ENCODE peak calls at places on chromosome 15, in eight cellular contexts. K, A, M, L, H, N, I and G are unnamed samples. For H3K27me3, the result is how much of the 10 kb centered on the place peaks cover.

GRCh38 chr15:58179206-58179605 is 41.0 kb downstream of the AQP9 start:
- DNase-seq in A (peak), K (no peak), H (no peak), I (no peak), L (no peak), N (no peak), M (no peak), G (no peak)

GRCh38 chr15:26050979-26051378 is 187.9 kb upstream of the ATP10A start:
- DNase-seq in K (no peak), L (no peak), I (no peak), N (no peak), M (no peak), H (no peak), A (no peak), G (no peak)

GRCh38 chr15:81516012-81516411 is 142.0 kb upstream of the TMC3 start:
- DNase-seq in L (no peak), K (no peak), N (no peak), A (peak), H (no peak), M (no peak), I (no peak), G (no peak)

GRCh38 chr15:98809273-98809672 is 160.9 kb downstream of the IGF1R start:
- DNase-seq in K (no peak), I (no peak), M (no peak), A (no peak), L (no peak), H (no peak), N (no peak), G (no peak)

GRCh38 chr15:31342781-31343626 is 16.4 kb downstream of the KLF13 start:
- DNase-seq in H (no peak), N (no peak), A (no peak), M (no peak), I (no peak), K (peak), L (no peak), G (no peak)

GRCh38 chr15:27601239-27601942 is 497.7 kb downstream of the OCA2 start:
- DNase-seq in H (no peak), A (peak), K (no peak), L (no peak), M (peak), I (no peak), N (no peak), G (no peak)

GRCh38 chr15:67941643-67942315 is 101.9 kb upstream of the RNU6-1 start:
- DNase-seq in K (no peak), M (no peak), H (no peak), I (no peak), A (peak), L (no peak), N (no peak), G (no peak)

GRCh38 chr15:57477736-57478522 is 101.6 kb downstream of the CGNL1 start:
- DNase-seq in I (no peak), H (no peak), N (no peak), A (no peak), L (no peak), M (no peak), K (peak), G (no peak)

GRCh38 chr15:39075756-39076341 is 505.0 kb upstream of the THBS1 start:
- DNase-seq in L (no peak), N (no peak), K (no peak), I (no peak), M (no peak), A (peak), H (no peak), G (no peak)

GRCh38 chr15:89018235-89018634 is 70.0 kb upstream of the ABHD2 start:
- DNase-seq in I (no peak), L (peak), K (no peak), H (peak), A (peak), N (peak), M (no peak), G (no peak)
- H3K4me3 ChIP-seq in I (no peak), L (no peak), K (peak), H (peak), A (no peak), N (no peak), M (no peak), G (no peak)

DNA sequence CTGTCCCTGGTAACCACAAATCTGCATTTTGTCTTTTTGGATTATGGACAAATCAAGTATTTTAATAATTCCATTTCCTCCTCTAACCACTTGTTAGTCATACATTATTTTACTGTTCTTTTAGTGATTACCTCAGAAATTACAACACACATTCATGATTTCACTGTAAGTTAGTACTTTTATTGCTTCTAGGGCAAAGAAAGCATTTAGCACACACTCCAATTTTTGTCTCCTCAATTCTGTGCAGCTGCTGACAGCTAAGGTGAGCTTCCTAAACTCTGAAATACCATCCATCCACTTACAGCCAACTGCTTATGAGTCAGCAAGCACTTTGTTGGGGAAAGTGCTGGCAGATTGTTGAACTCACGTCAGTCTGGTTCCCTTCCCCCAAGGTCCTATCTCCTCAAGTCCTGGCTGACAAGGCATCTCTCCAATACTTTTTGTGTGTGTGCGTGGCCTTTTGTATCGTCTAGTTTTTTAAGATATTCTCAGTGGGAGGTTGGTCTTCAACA is 49.4 kb upstream of the TNFAIP8L3 start:
- DNase-seq in I (no peak), M (no peak), K (peak), A (peak), L (no peak), H (no peak), N (no peak), G (peak)
- H3K27me3 ChIP-seq in I (under half), M (under half), K (under half), A (under half), L (under half), H (under half), N (under half), G (under half)

GRCh38 chr15:85950101-85950500 is 129.6 kb upstream of the AGBL1 start:
- DNase-seq in H (no peak), K (no peak), A (no peak), L (no peak), I (no peak), N (no peak), M (peak), G (no peak)
- H3K27ac ChIP-seq in H (no peak), K (no peak), A (no peak), L (no peak), I (no peak), N (no peak), M (peak), G (no peak)

GRCh38 chr15:45373961-45374360 is 4.4 kb downstream of the GATM start:
- DNase-seq in A (no peak), I (no peak), N (no peak), L (no peak), H (no peak), K (no peak), M (no peak), G (no peak)
- H3K4me3 ChIP-seq in A (no peak), I (no peak), N (no peak), L (no peak), H (no peak), K (no peak), M (no peak), G (no peak)

GRCh38 chr15:45474799-45475198 is 47.8 kb downstream of the SLC30A4 start:
- DNase-seq in L (no peak), K (no peak), H (no peak), I (no peak), N (no peak), A (no peak), M (no peak), G (no peak)
- H3K27me3 ChIP-seq in L (under half), K (half or more), H (under half), I (under half), N (under half), A (under half), M (under half), G (under half)

DNA sequence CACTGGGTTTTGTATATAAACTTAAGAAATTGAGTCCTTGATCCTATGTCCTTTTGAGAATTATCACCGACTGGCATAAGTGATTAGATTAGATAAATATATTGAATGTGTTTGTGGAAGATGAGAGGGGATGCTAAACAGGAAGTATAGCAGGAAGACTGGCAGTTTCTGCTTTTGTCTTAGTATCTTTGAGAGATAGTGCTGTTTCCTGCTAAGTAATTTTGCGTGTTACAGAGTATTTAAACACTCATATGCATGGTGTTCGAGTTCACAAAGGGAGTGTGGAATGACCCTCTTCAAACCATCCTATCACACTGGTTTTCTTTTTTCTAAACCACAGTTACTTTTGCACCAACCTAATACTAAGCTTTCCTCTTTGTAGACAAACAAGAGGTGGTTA is 106.0 kb downstream of the KLHL25 start:
- DNase-seq in N (no peak), A (no peak), K (no peak), I (no peak), M (peak), H (no peak), L (no peak), G (peak)
- H3K27ac ChIP-seq in N (no peak), A (no peak), K (peak), I (peak), M (peak), H (peak), L (peak), G (peak)

GRCh38 chr15:100256096-100256984 is 85.4 kb downstream of the ADAMTS17 start:
- DNase-seq in I (no peak), K (no peak), M (no peak), N (peak), A (no peak), L (peak), H (no peak), G (no peak)
- H3K4me3 ChIP-seq in I (no peak), K (no peak), M (no peak), N (no peak), A (no peak), L (no peak), H (no peak), G (no peak)

GRCh38 chr15:89750560-89751542 is at the start of gene MESP1:
- DNase-seq in A (peak), M (peak), K (peak), H (peak), L (peak), I (peak), N (peak), G (peak)

GRCh38 chr15:89751748-89752147 is 699 bp upstream of the MESP1 start:
- DNase-seq in M (no peak), H (no peak), K (no peak), A (no peak), L (no peak), I (no peak), N (no peak), G (no peak)

GRCh38 chr15:89749526-89749925 is 1.5 kb downstream of the MESP1 start:
- DNase-seq in L (no peak), A (no peak), H (no peak), I (no peak), M (no peak), K (no peak), N (no peak), G (no peak)

GRCh38 chr15:89749059-89749458 is 2.0 kb downstream of the MESP1 start:
- DNase-seq in H (no peak), I (no peak), L (no peak), M (no peak), A (no peak), K (no peak), N (no peak), G (no peak)

DNA sequence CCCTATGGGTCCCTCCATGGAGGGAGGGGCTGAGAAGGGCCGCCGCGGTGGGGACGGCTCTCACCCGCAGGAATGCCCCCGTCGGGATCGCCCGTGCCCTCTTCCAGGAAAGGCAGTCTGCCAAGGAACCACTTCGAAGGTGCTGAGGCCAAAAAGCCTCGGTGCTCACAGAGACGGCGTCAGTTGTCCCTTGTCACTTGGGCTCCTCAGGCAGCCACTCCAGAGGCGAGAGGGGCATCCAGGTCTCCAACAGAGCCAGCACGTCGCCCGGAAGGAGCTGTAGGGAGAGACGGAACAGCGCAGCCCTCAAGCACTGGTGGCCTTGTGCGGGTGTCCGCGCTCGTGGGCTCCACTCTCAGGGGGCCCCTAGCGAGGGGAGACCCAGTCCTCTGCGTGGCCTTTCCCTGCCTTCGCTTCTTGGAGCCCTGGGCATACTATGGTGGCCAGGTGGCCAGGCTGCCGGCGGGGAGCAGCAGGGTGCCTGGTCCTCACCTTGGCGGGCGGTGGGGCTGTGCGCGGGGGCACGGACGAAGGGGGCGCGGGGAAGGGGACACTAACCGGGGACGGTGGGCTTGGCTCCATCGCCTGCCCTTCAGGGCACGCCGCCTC is 994 bp downstream of the MESP1 start:
- DNase-seq in A (no peak), H (no peak), M (peak), N (no peak), I (no peak), L (no peak), K (no peak), G (peak)
- H3K27me3 ChIP-seq in A (under half), H (under half), M (under half), N (under half), I (under half), L (under half), K (half or more), G (under half)

GRCh38 chr15:36601952-36602351 is 22.5 kb downstream of the CDIN1 start:
- DNase-seq in M (no peak), K (no peak), I (no peak), A (no peak), H (no peak), L (no peak), N (peak), G (no peak)

GRCh38 chr15:36596915-36597314 is 17.5 kb downstream of the CDIN1 start:
- DNase-seq in I (no peak), K (no peak), H (no peak), A (no peak), M (no peak), L (no peak), N (no peak), G (no peak)

GRCh38 chr15:36598529-36599177 is 19.2 kb downstream of the CDIN1 start:
- DNase-seq in K (no peak), H (no peak), M (no peak), I (no peak), N (no peak), A (peak), L (no peak), G (no peak)

GRCh38 chr15:36601497-36601932 is 22.1 kb downstream of the CDIN1 start:
- DNase-seq in A (peak), M (no peak), L (peak), I (no peak), N (peak), H (no peak), K (no peak), G (no peak)

DNA sequence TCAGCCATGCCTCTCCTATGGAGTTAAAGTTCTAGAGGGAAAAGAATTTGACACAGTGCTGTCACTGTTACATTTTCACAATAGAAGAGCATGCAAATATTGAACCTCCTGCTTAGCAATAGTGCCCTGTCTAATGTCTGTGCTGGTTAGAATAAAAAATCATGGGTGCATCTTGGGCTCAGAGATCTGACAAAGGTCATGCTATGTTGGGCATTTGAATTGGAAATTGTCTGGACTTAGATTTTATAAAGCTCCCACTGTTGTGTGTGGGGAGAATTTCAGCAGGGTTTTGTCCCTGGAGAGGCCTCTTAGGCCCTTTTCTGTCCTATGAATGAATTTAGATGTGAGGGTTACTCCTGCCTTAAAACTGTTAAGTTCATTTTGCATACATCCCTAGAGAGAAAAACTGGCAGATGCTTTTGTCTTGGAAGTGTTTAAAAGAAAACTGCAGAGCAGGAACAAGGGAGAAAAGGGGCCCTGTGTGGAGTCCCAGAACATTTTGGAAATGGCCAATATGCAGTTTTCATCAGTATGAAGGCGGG is 20.5 kb downstream of the CDIN1 start:
- DNase-seq in N (no peak), A (no peak), I (no peak), H (no peak), M (no peak), L (no peak), K (no peak), G (no peak)
- H3K27ac ChIP-seq in N (peak), A (no peak), I (no peak), H (peak), M (no peak), L (no peak), K (no peak), G (no peak)